ENCODE peak calls at places on chromosomes 1 and 21, in six cellular contexts. One of them, this sample, is unnamed.

GRCh38 chr21:39125752-39126485 is 57.3 kb downstream of the PSMG1 start:
- DNase-seq in hepatocyte: peak; percentile 83
- DNase-seq in cardiac muscle cell: peak; percentile 83
- DNase-seq in transverse colon: peak; percentile 51
- DNase-seq in IMR-90: peak; percentile 78
- DNase-seq in Panc1: peak; percentile 30
- DNase-seq in this sample: peak; percentile 36

GRCh38 chr21:42665026-42665425 is 11.6 kb downstream of the PDE9A start:
- DNase-seq in IMR-90: no peak
- DNase-seq in transverse colon: peak; percentile 42
- DNase-seq in hepatocyte: no peak
- DNase-seq in cardiac muscle cell: peak; percentile 31
- DNase-seq in Panc1: no peak
- DNase-seq in this sample: no peak

GRCh38 chr21:34029724-34030528 is 43.5 kb upstream of the MRPS6 start:
- DNase-seq in transverse colon: peak; percentile 36
- DNase-seq in IMR-90: peak; percentile 82
- DNase-seq in cardiac muscle cell: peak; percentile 92
- DNase-seq in Panc1: peak; percentile 39
- DNase-seq in hepatocyte: peak; percentile 54
- DNase-seq in this sample: no peak

GRCh38 chr21:34526618-34527290 is 14.7 kb upstream of the KCNE1 start:
- DNase-seq in IMR-90: peak; percentile 100
- DNase-seq in Panc1: peak; percentile 90
- DNase-seq in transverse colon: peak; percentile 76
- DNase-seq in hepatocyte: peak; percentile 96
- DNase-seq in cardiac muscle cell: peak; percentile 100
- DNase-seq in this sample: peak; percentile 47

GRCh38 chr1:8075511-8076051 is 49.5 kb upstream of the ERRFI1 start:
- DNase-seq in IMR-90: peak; percentile 30
- DNase-seq in hepatocyte: no peak
- DNase-seq in Panc1: no peak
- DNase-seq in cardiac muscle cell: no peak
- DNase-seq in transverse colon: no peak
- DNase-seq in this sample: no peak

GRCh38 chr1:204873714-204874113 is 3.1 kb downstream of the NFASC start:
- DNase-seq in transverse colon: no peak
- DNase-seq in hepatocyte: no peak
- DNase-seq in cardiac muscle cell: no peak
- DNase-seq in IMR-90: no peak
- DNase-seq in Panc1: no peak
- DNase-seq in this sample: no peak

GRCh38 chr1:215539803-215540575 is 27.1 kb upstream of the KCTD3 start:
- DNase-seq in hepatocyte: no peak
- DNase-seq in transverse colon: peak; percentile 18
- DNase-seq in Panc1: no peak
- DNase-seq in cardiac muscle cell: peak; percentile 34
- DNase-seq in IMR-90: peak; percentile 23
- DNase-seq in this sample: no peak

GRCh38 chr1:6580588-6581270 is 935 bp downstream of the ZBTB48 start:
- DNase-seq in cardiac muscle cell: no peak
- DNase-seq in hepatocyte: peak; percentile 40
- DNase-seq in IMR-90: no peak
- DNase-seq in transverse colon: no peak
- DNase-seq in Panc1: no peak
- DNase-seq in this sample: no peak

GRCh38 chr1:232629250-232630046 is 485 bp downstream of the SIPA1L2 start:
- DNase-seq in hepatocyte: peak; percentile 55
- DNase-seq in transverse colon: peak; percentile 47
- DNase-seq in IMR-90: no peak
- DNase-seq in Panc1: no peak
- DNase-seq in cardiac muscle cell: peak; percentile 35
- DNase-seq in this sample: peak; percentile 49

GRCh38 chr21:44875341-44875740 is 1.9 kb upstream of the PTTG1IP start:
- DNase-seq in cardiac muscle cell: peak; percentile 63
- DNase-seq in transverse colon: no peak
- DNase-seq in IMR-90: peak; percentile 22
- DNase-seq in hepatocyte: no peak
- DNase-seq in Panc1: no peak
- DNase-seq in this sample: no peak

GRCh38 chr1:114668784-114669561 is 876 bp downstream of the DENND2C start:
- DNase-seq in Panc1: no peak
- DNase-seq in transverse colon: no peak
- DNase-seq in cardiac muscle cell: peak; percentile 16
- DNase-seq in hepatocyte: peak; percentile 18
- DNase-seq in IMR-90: peak; percentile 24
- DNase-seq in this sample: no peak

GRCh38 chr1:214846971-214847810 is 235.3 kb upstream of the KCNK2 start:
- DNase-seq in IMR-90: no peak
- DNase-seq in Panc1: no peak
- DNase-seq in transverse colon: no peak
- DNase-seq in hepatocyte: no peak
- DNase-seq in cardiac muscle cell: no peak
- DNase-seq in this sample: no peak

GRCh38 chr1:2240251-2241156 is 12.4 kb downstream of the SKI start:
- DNase-seq in Panc1: no peak
- DNase-seq in transverse colon: peak; percentile 69
- DNase-seq in hepatocyte: peak; percentile 66
- DNase-seq in cardiac muscle cell: peak; percentile 53
- DNase-seq in IMR-90: peak; percentile 29
- DNase-seq in this sample: no peak

GRCh38 chr1:230308039-230308438 is 118.1 kb downstream of the PGBD5 start:
- DNase-seq in transverse colon: peak; percentile 90
- DNase-seq in hepatocyte: peak; percentile 52
- DNase-seq in cardiac muscle cell: peak; percentile 97
- DNase-seq in Panc1: no peak
- DNase-seq in IMR-90: peak; percentile 64
- DNase-seq in this sample: no peak

GRCh38 chr1:193729429-193729828 is 543.0 kb upstream of the B3GALT2 start:
- DNase-seq in hepatocyte: no peak
- DNase-seq in cardiac muscle cell: peak; percentile 32
- DNase-seq in Panc1: no peak
- DNase-seq in IMR-90: peak; percentile 65
- DNase-seq in transverse colon: no peak
- DNase-seq in this sample: no peak

GRCh38 chr1:112605633-112606327 is 13.2 kb downstream of the ST7L start:
- DNase-seq in hepatocyte: no peak
- DNase-seq in transverse colon: no peak
- DNase-seq in Panc1: no peak
- DNase-seq in cardiac muscle cell: peak; percentile 18
- DNase-seq in IMR-90: no peak
- DNase-seq in this sample: no peak

GRCh38 chr1:51557168-51557567 is 38.1 kb upstream of the EPS15 start:
- DNase-seq in hepatocyte: no peak
- DNase-seq in IMR-90: no peak
- DNase-seq in transverse colon: no peak
- DNase-seq in Panc1: no peak
- DNase-seq in cardiac muscle cell: no peak
- DNase-seq in this sample: no peak

GRCh38 chr1:53653631-53654030 is 85.3 kb downstream of the GLIS1 start:
- DNase-seq in Panc1: no peak
- DNase-seq in cardiac muscle cell: no peak
- DNase-seq in transverse colon: no peak
- DNase-seq in IMR-90: no peak
- DNase-seq in hepatocyte: no peak
- DNase-seq in this sample: no peak

GRCh38 chr1:109383850-109384249 is 13.9 kb downstream of the SORT1 start:
- DNase-seq in IMR-90: no peak
- DNase-seq in transverse colon: no peak
- DNase-seq in Panc1: no peak
- DNase-seq in hepatocyte: no peak
- DNase-seq in cardiac muscle cell: no peak
- DNase-seq in this sample: no peak

GRCh38 chr1:22850281-22850680 is 122.4 kb downstream of the LACTBL1 start:
- DNase-seq in hepatocyte: no peak
- DNase-seq in transverse colon: no peak
- DNase-seq in Panc1: no peak
- DNase-seq in cardiac muscle cell: no peak
- DNase-seq in IMR-90: no peak
- DNase-seq in this sample: no peak

GRCh38 chr1:53327183-53327941 is 508 bp downstream of the LRP8 start:
- DNase-seq in Panc1: no peak
- DNase-seq in transverse colon: peak; percentile 26
- DNase-seq in cardiac muscle cell: peak; percentile 31
- DNase-seq in hepatocyte: peak; percentile 46
- DNase-seq in IMR-90: peak; percentile 15
- DNase-seq in this sample: peak; percentile 28

GRCh38 chr1:9596419-9597123 is 7.9 kb downstream of the TMEM201 start:
- DNase-seq in IMR-90: no peak
- DNase-seq in Panc1: no peak
- DNase-seq in hepatocyte: no peak
- DNase-seq in transverse colon: no peak
- DNase-seq in cardiac muscle cell: peak; percentile 48
- DNase-seq in this sample: no peak

GRCh38 chr21:14523234-14523633 is 22.9 kb downstream of the SAMSN1 start:
- DNase-seq in cardiac muscle cell: peak; percentile 10
- DNase-seq in hepatocyte: no peak
- DNase-seq in IMR-90: no peak
- DNase-seq in Panc1: no peak
- DNase-seq in transverse colon: no peak
- DNase-seq in this sample: no peak

GRCh38 chr1:40404670-40405462 is 31.3 kb downstream of the SMAP2 start:
- DNase-seq in cardiac muscle cell: peak; percentile 77
- DNase-seq in transverse colon: no peak
- DNase-seq in IMR-90: peak; percentile 79
- DNase-seq in hepatocyte: peak; percentile 59
- DNase-seq in Panc1: peak; percentile 59
- DNase-seq in this sample: no peak

GRCh38 chr1:234978397-234979291 is 150.0 kb downstream of the TOMM20 start:
- DNase-seq in hepatocyte: peak; percentile 78
- DNase-seq in transverse colon: peak; percentile 79
- DNase-seq in Panc1: no peak
- DNase-seq in IMR-90: peak; percentile 93
- DNase-seq in cardiac muscle cell: peak; percentile 78
- DNase-seq in this sample: no peak

GRCh38 chr1:183331095-183331742 is 87.0 kb downstream of the NMNAT2 start:
- DNase-seq in transverse colon: no peak
- DNase-seq in cardiac muscle cell: no peak
- DNase-seq in hepatocyte: peak; percentile 70
- DNase-seq in IMR-90: no peak
- DNase-seq in Panc1: no peak
- DNase-seq in this sample: no peak
- TF ChIP-seq CTCF in transverse colon: no peak
- TF ChIP-seq CTCF in cardiac muscle cell: no peak
- TF ChIP-seq CTCF in hepatocyte: peak; percentile 16
- TF ChIP-seq CTCF in IMR-90: no peak
- TF ChIP-seq CTCF in Panc1: no peak
- TF ChIP-seq CTCF in this sample: peak; percentile 17

DNA sequence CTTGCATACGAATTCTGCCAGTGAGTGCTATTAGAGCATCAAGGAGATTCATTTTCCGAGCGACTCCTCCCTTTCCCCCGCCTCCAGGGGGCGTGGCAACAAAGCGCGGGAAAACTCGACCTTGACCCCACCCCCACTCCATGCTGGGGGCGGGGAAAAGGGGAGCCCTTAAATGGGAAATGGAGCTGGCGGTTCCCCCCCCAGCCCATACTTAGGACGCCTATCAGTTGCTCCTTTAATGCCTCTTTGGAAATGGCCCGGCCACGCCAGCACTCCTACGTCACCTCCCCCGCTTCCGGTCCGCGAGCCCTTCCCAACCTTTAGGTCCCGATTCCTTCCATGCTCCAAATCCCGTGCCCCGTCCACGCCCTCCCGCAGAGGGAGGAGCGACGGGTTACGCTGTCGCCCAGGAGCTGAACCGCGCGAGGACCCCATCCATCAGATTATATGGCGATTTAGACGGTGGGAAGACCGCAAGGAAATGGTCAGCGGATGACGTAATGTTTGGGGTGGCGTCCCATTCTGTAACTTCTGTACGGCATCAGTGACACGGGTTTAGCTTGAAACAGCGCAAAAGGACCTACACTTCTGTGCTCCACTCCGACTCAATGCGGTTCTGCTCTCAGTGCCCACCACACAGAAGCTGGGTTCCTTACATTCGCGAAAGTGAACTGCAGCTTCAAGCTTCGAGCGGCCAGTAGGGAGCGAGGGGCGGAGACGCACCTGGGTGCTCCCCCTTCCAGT is 702 bp upstream of the ZNF687 start:
- DNase-seq in IMR-90: peak; percentile 97
- DNase-seq in Panc1: peak; percentile 91
- DNase-seq in cardiac muscle cell: peak; percentile 99
- DNase-seq in transverse colon: peak; percentile 97
- DNase-seq in hepatocyte: peak; percentile 97
- DNase-seq in this sample: peak; percentile 93
- TF ChIP-seq CTCF in IMR-90: peak; percentile 27
- TF ChIP-seq CTCF in Panc1: no peak
- TF ChIP-seq CTCF in cardiac muscle cell: no peak
- TF ChIP-seq CTCF in transverse colon: peak; percentile 49
- TF ChIP-seq CTCF in hepatocyte: no peak
- TF ChIP-seq CTCF in this sample: no peak

GRCh38 chr1:161159087-161159914 is at the start of gene USP21:
- DNase-seq in transverse colon: peak; percentile 94
- DNase-seq in Panc1: peak; percentile 69
- DNase-seq in hepatocyte: peak; percentile 96
- DNase-seq in cardiac muscle cell: peak; percentile 93
- DNase-seq in IMR-90: peak; percentile 84
- DNase-seq in this sample: peak; percentile 85
- TF ChIP-seq CTCF in transverse colon: peak; percentile 60
- TF ChIP-seq CTCF in Panc1: peak; percentile 47
- TF ChIP-seq CTCF in hepatocyte: peak; percentile 25
- TF ChIP-seq CTCF in cardiac muscle cell: peak; percentile 45
- TF ChIP-seq CTCF in IMR-90: peak; percentile 16
- TF ChIP-seq CTCF in this sample: peak; percentile 27

DNA sequence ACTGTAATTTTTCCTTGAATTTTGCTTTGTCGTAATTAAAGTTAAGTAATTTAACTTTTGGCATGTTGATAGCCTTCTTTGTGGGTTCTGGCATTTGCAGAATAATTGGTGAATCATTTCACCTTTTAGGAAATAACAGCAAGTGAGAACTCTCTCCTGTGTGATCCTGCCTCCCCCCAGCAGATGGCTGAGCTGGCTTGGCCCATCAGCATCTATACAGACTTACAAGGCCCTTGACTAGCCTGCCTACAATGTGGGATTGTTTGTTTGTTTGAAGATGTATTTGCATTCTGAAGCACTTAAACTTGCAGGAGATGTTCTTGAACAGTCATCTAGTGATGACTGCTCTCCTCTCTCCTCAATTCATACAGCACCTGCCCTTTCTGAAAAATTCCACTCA is 55.9 kb downstream of the MACO1 start:
- DNase-seq in hepatocyte: no peak
- DNase-seq in Panc1: no peak
- DNase-seq in transverse colon: no peak
- DNase-seq in cardiac muscle cell: peak; percentile 25
- DNase-seq in IMR-90: peak; percentile 76
- DNase-seq in this sample: no peak
- TF ChIP-seq CTCF in hepatocyte: no peak
- TF ChIP-seq CTCF in Panc1: no peak
- TF ChIP-seq CTCF in transverse colon: no peak
- TF ChIP-seq CTCF in cardiac muscle cell: peak; percentile 13
- TF ChIP-seq CTCF in IMR-90: peak; percentile 53
- TF ChIP-seq CTCF in this sample: peak; percentile 16

GRCh38 chr1:220113136-220113695 is 19.3 kb downstream of the IARS2 start:
- DNase-seq in IMR-90: peak; percentile 20
- DNase-seq in cardiac muscle cell: peak; percentile 36
- DNase-seq in transverse colon: no peak
- DNase-seq in hepatocyte: peak; percentile 18
- DNase-seq in Panc1: no peak
- DNase-seq in this sample: no peak
- TF ChIP-seq CTCF in IMR-90: peak; percentile 40
- TF ChIP-seq CTCF in cardiac muscle cell: peak; percentile 40
- TF ChIP-seq CTCF in transverse colon: peak; percentile 49
- TF ChIP-seq CTCF in hepatocyte: peak; percentile 49
- TF ChIP-seq CTCF in Panc1: peak; percentile 73
- TF ChIP-seq CTCF in this sample: peak; percentile 55